ENCODE peak calls at places on chromosomes 4 and X, in nine cellular contexts. One of them, this sample, is unnamed.

GRCh38 chrX:11239230-11239629 is 54.0 kb upstream of the AMELX start:
- DNase-seq in activated CD4-positive, alpha-beta T cell treated with anti-CD3 and anti-CD28 coated beads, Interleukin-2, amount 50 U/mL, for 48 hours: no peak
- DNase-seq in bronchial epithelial cell: peak; percentile 82
- DNase-seq in BJ: peak; percentile 35
- DNase-seq in fibroblast of lung: peak; percentile 69
- DNase-seq in nucleus accumbens: no peak
- DNase-seq in naive B cell: no peak
- DNase-seq in activated T-helper 1 cell treated with anti-CD3 and anti-CD28 coated beads, Interleukin-12 subunit alpha, Interleukin-12 subunit beta, Interleukin-2, Interleukin-4 antibody, amounts not matched to agents 30 ng/mL and 10 ng/mL and 1 ng/mL, durations not matched to agents 14 hours and 24 hours and 36 hours: no peak
- DNase-seq in DND-41: no peak
- DNase-seq in this sample: no peak

GRCh38 chr4:128528793-128529553 is 241.4 kb upstream of the PGRMC2 start:
- DNase-seq in bronchial epithelial cell: peak; percentile 97
- DNase-seq in DND-41: no peak
- DNase-seq in naive B cell: no peak
- DNase-seq in activated CD4-positive, alpha-beta T cell treated with anti-CD3 and anti-CD28 coated beads, Interleukin-2, amount 50 U/mL, for 48 hours: no peak
- DNase-seq in BJ: peak; percentile 98
- DNase-seq in activated T-helper 1 cell treated with anti-CD3 and anti-CD28 coated beads, Interleukin-12 subunit alpha, Interleukin-12 subunit beta, Interleukin-2, Interleukin-4 antibody, amounts not matched to agents 30 ng/mL and 10 ng/mL and 1 ng/mL, durations not matched to agents 14 hours and 24 hours and 36 hours: no peak
- DNase-seq in nucleus accumbens: no peak
- DNase-seq in fibroblast of lung: peak; percentile 100
- DNase-seq in this sample: no peak

GRCh38 chr4:22607382-22607781 is 85.4 kb upstream of the GBA3 start:
- DNase-seq in BJ: no peak
- DNase-seq in bronchial epithelial cell: peak; percentile 43
- DNase-seq in naive B cell: peak; percentile 1
- DNase-seq in activated T-helper 1 cell treated with anti-CD3 and anti-CD28 coated beads, Interleukin-12 subunit alpha, Interleukin-12 subunit beta, Interleukin-2, Interleukin-4 antibody, amounts not matched to agents 30 ng/mL and 10 ng/mL and 1 ng/mL, durations not matched to agents 14 hours and 24 hours and 36 hours: peak; percentile 11
- DNase-seq in fibroblast of lung: peak; percentile 41
- DNase-seq in nucleus accumbens: peak; percentile 24
- DNase-seq in DND-41: peak; percentile 76
- DNase-seq in activated CD4-positive, alpha-beta T cell treated with anti-CD3 and anti-CD28 coated beads, Interleukin-2, amount 50 U/mL, for 48 hours: peak; percentile 18
- DNase-seq in this sample: no peak

GRCh38 chr4:39067451-39067850 is 5.4 kb downstream of the KLHL5 start:
- DNase-seq in activated CD4-positive, alpha-beta T cell treated with anti-CD3 and anti-CD28 coated beads, Interleukin-2, amount 50 U/mL, for 48 hours: no peak
- DNase-seq in naive B cell: no peak
- DNase-seq in BJ: no peak
- DNase-seq in activated T-helper 1 cell treated with anti-CD3 and anti-CD28 coated beads, Interleukin-12 subunit alpha, Interleukin-12 subunit beta, Interleukin-2, Interleukin-4 antibody, amounts not matched to agents 30 ng/mL and 10 ng/mL and 1 ng/mL, durations not matched to agents 14 hours and 24 hours and 36 hours: no peak
- DNase-seq in fibroblast of lung: peak; percentile 64
- DNase-seq in DND-41: no peak
- DNase-seq in bronchial epithelial cell: no peak
- DNase-seq in nucleus accumbens: no peak
- DNase-seq in this sample: no peak

GRCh38 chr4:97262769-97263168 is 880.5 kb downstream of the STPG2 start:
- DNase-seq in BJ: no peak
- DNase-seq in DND-41: no peak
- DNase-seq in activated CD4-positive, alpha-beta T cell treated with anti-CD3 and anti-CD28 coated beads, Interleukin-2, amount 50 U/mL, for 48 hours: no peak
- DNase-seq in activated T-helper 1 cell treated with anti-CD3 and anti-CD28 coated beads, Interleukin-12 subunit alpha, Interleukin-12 subunit beta, Interleukin-2, Interleukin-4 antibody, amounts not matched to agents 30 ng/mL and 10 ng/mL and 1 ng/mL, durations not matched to agents 14 hours and 24 hours and 36 hours: no peak
- DNase-seq in nucleus accumbens: no peak
- DNase-seq in fibroblast of lung: no peak
- DNase-seq in naive B cell: no peak
- DNase-seq in bronchial epithelial cell: no peak
- DNase-seq in this sample: no peak

GRCh38 chr4:142743071-142743825 is 102.9 kb downstream of the INPP4B start:
- DNase-seq in DND-41: no peak
- DNase-seq in naive B cell: no peak
- DNase-seq in bronchial epithelial cell: peak; percentile 46
- DNase-seq in BJ: no peak
- DNase-seq in activated T-helper 1 cell treated with anti-CD3 and anti-CD28 coated beads, Interleukin-12 subunit alpha, Interleukin-12 subunit beta, Interleukin-2, Interleukin-4 antibody, amounts not matched to agents 30 ng/mL and 10 ng/mL and 1 ng/mL, durations not matched to agents 14 hours and 24 hours and 36 hours: no peak
- DNase-seq in fibroblast of lung: peak; percentile 83
- DNase-seq in activated CD4-positive, alpha-beta T cell treated with anti-CD3 and anti-CD28 coated beads, Interleukin-2, amount 50 U/mL, for 48 hours: no peak
- DNase-seq in nucleus accumbens: no peak
- DNase-seq in this sample: no peak

GRCh38 chr4:138757432-138757831 is 258.1 kb upstream of the NOCT start:
- DNase-seq in nucleus accumbens: no peak
- DNase-seq in DND-41: no peak
- DNase-seq in naive B cell: no peak
- DNase-seq in activated T-helper 1 cell treated with anti-CD3 and anti-CD28 coated beads, Interleukin-12 subunit alpha, Interleukin-12 subunit beta, Interleukin-2, Interleukin-4 antibody, amounts not matched to agents 30 ng/mL and 10 ng/mL and 1 ng/mL, durations not matched to agents 14 hours and 24 hours and 36 hours: no peak
- DNase-seq in fibroblast of lung: no peak
- DNase-seq in BJ: no peak
- DNase-seq in bronchial epithelial cell: no peak
- DNase-seq in activated CD4-positive, alpha-beta T cell treated with anti-CD3 and anti-CD28 coated beads, Interleukin-2, amount 50 U/mL, for 48 hours: no peak
- DNase-seq in this sample: no peak

GRCh38 chr4:162475221-162475620 is 311.4 kb upstream of the FSTL5 start:
- DNase-seq in activated CD4-positive, alpha-beta T cell treated with anti-CD3 and anti-CD28 coated beads, Interleukin-2, amount 50 U/mL, for 48 hours: no peak
- DNase-seq in activated T-helper 1 cell treated with anti-CD3 and anti-CD28 coated beads, Interleukin-12 subunit alpha, Interleukin-12 subunit beta, Interleukin-2, Interleukin-4 antibody, amounts not matched to agents 30 ng/mL and 10 ng/mL and 1 ng/mL, durations not matched to agents 14 hours and 24 hours and 36 hours: no peak
- DNase-seq in nucleus accumbens: no peak
- DNase-seq in fibroblast of lung: peak; percentile 38
- DNase-seq in DND-41: no peak
- DNase-seq in bronchial epithelial cell: no peak
- DNase-seq in naive B cell: no peak
- DNase-seq in BJ: no peak
- DNase-seq in this sample: no peak

GRCh38 chrX:136425996-136426395 is 61.8 kb upstream of the BRS3 start:
- DNase-seq in activated CD4-positive, alpha-beta T cell treated with anti-CD3 and anti-CD28 coated beads, Interleukin-2, amount 50 U/mL, for 48 hours: no peak
- DNase-seq in BJ: no peak
- DNase-seq in DND-41: no peak
- DNase-seq in activated T-helper 1 cell treated with anti-CD3 and anti-CD28 coated beads, Interleukin-12 subunit alpha, Interleukin-12 subunit beta, Interleukin-2, Interleukin-4 antibody, amounts not matched to agents 30 ng/mL and 10 ng/mL and 1 ng/mL, durations not matched to agents 14 hours and 24 hours and 36 hours: no peak
- DNase-seq in naive B cell: no peak
- DNase-seq in fibroblast of lung: no peak
- DNase-seq in nucleus accumbens: no peak
- DNase-seq in bronchial epithelial cell: no peak
- DNase-seq in this sample: no peak

GRCh38 chrX:37348237-37349130 is 680 bp upstream of the PRRG1 start:
- DNase-seq in activated T-helper 1 cell treated with anti-CD3 and anti-CD28 coated beads, Interleukin-12 subunit alpha, Interleukin-12 subunit beta, Interleukin-2, Interleukin-4 antibody, amounts not matched to agents 30 ng/mL and 10 ng/mL and 1 ng/mL, durations not matched to agents 14 hours and 24 hours and 36 hours: no peak
- DNase-seq in nucleus accumbens: no peak
- DNase-seq in DND-41: no peak
- DNase-seq in BJ: peak; percentile 27
- DNase-seq in bronchial epithelial cell: no peak
- DNase-seq in fibroblast of lung: peak; percentile 41
- DNase-seq in naive B cell: no peak
- DNase-seq in activated CD4-positive, alpha-beta T cell treated with anti-CD3 and anti-CD28 coated beads, Interleukin-2, amount 50 U/mL, for 48 hours: no peak
- DNase-seq in this sample: no peak

GRCh38 chrX:74280759-74281158 is 23.2 kb upstream of the ZCCHC13 start:
- DNase-seq in DND-41: no peak
- DNase-seq in nucleus accumbens: no peak
- DNase-seq in activated CD4-positive, alpha-beta T cell treated with anti-CD3 and anti-CD28 coated beads, Interleukin-2, amount 50 U/mL, for 48 hours: no peak
- DNase-seq in naive B cell: no peak
- DNase-seq in fibroblast of lung: no peak
- DNase-seq in activated T-helper 1 cell treated with anti-CD3 and anti-CD28 coated beads, Interleukin-12 subunit alpha, Interleukin-12 subunit beta, Interleukin-2, Interleukin-4 antibody, amounts not matched to agents 30 ng/mL and 10 ng/mL and 1 ng/mL, durations not matched to agents 14 hours and 24 hours and 36 hours: no peak
- DNase-seq in BJ: no peak
- DNase-seq in bronchial epithelial cell: no peak
- DNase-seq in this sample: no peak

GRCh38 chr4:7261174-7261573 is 68.8 kb downstream of the SORCS2 start:
- DNase-seq in nucleus accumbens: no peak
- DNase-seq in bronchial epithelial cell: no peak
- DNase-seq in DND-41: no peak
- DNase-seq in activated T-helper 1 cell treated with anti-CD3 and anti-CD28 coated beads, Interleukin-12 subunit alpha, Interleukin-12 subunit beta, Interleukin-2, Interleukin-4 antibody, amounts not matched to agents 30 ng/mL and 10 ng/mL and 1 ng/mL, durations not matched to agents 14 hours and 24 hours and 36 hours: no peak
- DNase-seq in activated CD4-positive, alpha-beta T cell treated with anti-CD3 and anti-CD28 coated beads, Interleukin-2, amount 50 U/mL, for 48 hours: no peak
- DNase-seq in BJ: no peak
- DNase-seq in fibroblast of lung: peak; percentile 40
- DNase-seq in naive B cell: no peak
- DNase-seq in this sample: no peak

GRCh38 chr4:138959421-138959820 is 56.2 kb upstream of the NOCT start:
- DNase-seq in fibroblast of lung: peak; percentile 31
- DNase-seq in BJ: no peak
- DNase-seq in nucleus accumbens: no peak
- DNase-seq in bronchial epithelial cell: no peak
- DNase-seq in activated CD4-positive, alpha-beta T cell treated with anti-CD3 and anti-CD28 coated beads, Interleukin-2, amount 50 U/mL, for 48 hours: no peak
- DNase-seq in DND-41: no peak
- DNase-seq in naive B cell: no peak
- DNase-seq in activated T-helper 1 cell treated with anti-CD3 and anti-CD28 coated beads, Interleukin-12 subunit alpha, Interleukin-12 subunit beta, Interleukin-2, Interleukin-4 antibody, amounts not matched to agents 30 ng/mL and 10 ng/mL and 1 ng/mL, durations not matched to agents 14 hours and 24 hours and 36 hours: no peak
- DNase-seq in this sample: no peak

GRCh38 chr4:105978684-105979296 is 83.5 kb downstream of the NPNT start:
- DNase-seq in activated CD4-positive, alpha-beta T cell treated with anti-CD3 and anti-CD28 coated beads, Interleukin-2, amount 50 U/mL, for 48 hours: no peak
- DNase-seq in naive B cell: no peak
- DNase-seq in BJ: peak; percentile 23
- DNase-seq in activated T-helper 1 cell treated with anti-CD3 and anti-CD28 coated beads, Interleukin-12 subunit alpha, Interleukin-12 subunit beta, Interleukin-2, Interleukin-4 antibody, amounts not matched to agents 30 ng/mL and 10 ng/mL and 1 ng/mL, durations not matched to agents 14 hours and 24 hours and 36 hours: no peak
- DNase-seq in nucleus accumbens: no peak
- DNase-seq in bronchial epithelial cell: peak; percentile 81
- DNase-seq in fibroblast of lung: peak; percentile 62
- DNase-seq in DND-41: no peak
- DNase-seq in this sample: no peak

GRCh38 chr4:22514001-22514400 is 1.9 kb downstream of the ADGRA3 start:
- DNase-seq in bronchial epithelial cell: no peak
- DNase-seq in DND-41: no peak
- DNase-seq in activated T-helper 1 cell treated with anti-CD3 and anti-CD28 coated beads, Interleukin-12 subunit alpha, Interleukin-12 subunit beta, Interleukin-2, Interleukin-4 antibody, amounts not matched to agents 30 ng/mL and 10 ng/mL and 1 ng/mL, durations not matched to agents 14 hours and 24 hours and 36 hours: no peak
- DNase-seq in nucleus accumbens: no peak
- DNase-seq in fibroblast of lung: peak; percentile 87
- DNase-seq in BJ: no peak
- DNase-seq in naive B cell: no peak
- DNase-seq in activated CD4-positive, alpha-beta T cell treated with anti-CD3 and anti-CD28 coated beads, Interleukin-2, amount 50 U/mL, for 48 hours: no peak
- DNase-seq in this sample: no peak

GRCh38 chrX:154490021-154490413 is 412 bp downstream of the SLC10A3 start:
- DNase-seq in activated T-helper 1 cell treated with anti-CD3 and anti-CD28 coated beads, Interleukin-12 subunit alpha, Interleukin-12 subunit beta, Interleukin-2, Interleukin-4 antibody, amounts not matched to agents 30 ng/mL and 10 ng/mL and 1 ng/mL, durations not matched to agents 14 hours and 24 hours and 36 hours: no peak
- DNase-seq in nucleus accumbens: no peak
- DNase-seq in BJ: no peak
- DNase-seq in DND-41: peak; percentile 30
- DNase-seq in naive B cell: no peak
- DNase-seq in activated CD4-positive, alpha-beta T cell treated with anti-CD3 and anti-CD28 coated beads, Interleukin-2, amount 50 U/mL, for 48 hours: peak; percentile 23
- DNase-seq in bronchial epithelial cell: peak; percentile 26
- DNase-seq in fibroblast of lung: peak; percentile 49
- DNase-seq in this sample: no peak

GRCh38 chr4:34181311-34181808 is 2063.0 kb downstream of the ARAP2 start:
- DNase-seq in naive B cell: no peak
- DNase-seq in bronchial epithelial cell: peak; percentile 97
- DNase-seq in BJ: peak; percentile 84
- DNase-seq in fibroblast of lung: peak; percentile 90
- DNase-seq in DND-41: no peak
- DNase-seq in nucleus accumbens: no peak
- DNase-seq in activated T-helper 1 cell treated with anti-CD3 and anti-CD28 coated beads, Interleukin-12 subunit alpha, Interleukin-12 subunit beta, Interleukin-2, Interleukin-4 antibody, amounts not matched to agents 30 ng/mL and 10 ng/mL and 1 ng/mL, durations not matched to agents 14 hours and 24 hours and 36 hours: no peak
- DNase-seq in activated CD4-positive, alpha-beta T cell treated with anti-CD3 and anti-CD28 coated beads, Interleukin-2, amount 50 U/mL, for 48 hours: no peak
- DNase-seq in this sample: no peak

GRCh38 chrX:72620550-72621145 is 48.0 kb upstream of the HDAC8 start:
- DNase-seq in nucleus accumbens: no peak
- DNase-seq in bronchial epithelial cell: peak; percentile 89
- DNase-seq in fibroblast of lung: peak; percentile 89
- DNase-seq in BJ: peak; percentile 27
- DNase-seq in naive B cell: no peak
- DNase-seq in activated T-helper 1 cell treated with anti-CD3 and anti-CD28 coated beads, Interleukin-12 subunit alpha, Interleukin-12 subunit beta, Interleukin-2, Interleukin-4 antibody, amounts not matched to agents 30 ng/mL and 10 ng/mL and 1 ng/mL, durations not matched to agents 14 hours and 24 hours and 36 hours: peak; percentile 4
- DNase-seq in DND-41: no peak
- DNase-seq in activated CD4-positive, alpha-beta T cell treated with anti-CD3 and anti-CD28 coated beads, Interleukin-2, amount 50 U/mL, for 48 hours: peak; percentile 36
- DNase-seq in this sample: no peak

GRCh38 chr4:145047151-145047550 is 50.8 kb downstream of the ANAPC10 start:
- DNase-seq in BJ: no peak
- DNase-seq in nucleus accumbens: no peak
- DNase-seq in bronchial epithelial cell: no peak
- DNase-seq in fibroblast of lung: peak; percentile 38
- DNase-seq in activated T-helper 1 cell treated with anti-CD3 and anti-CD28 coated beads, Interleukin-12 subunit alpha, Interleukin-12 subunit beta, Interleukin-2, Interleukin-4 antibody, amounts not matched to agents 30 ng/mL and 10 ng/mL and 1 ng/mL, durations not matched to agents 14 hours and 24 hours and 36 hours: no peak
- DNase-seq in DND-41: no peak
- DNase-seq in activated CD4-positive, alpha-beta T cell treated with anti-CD3 and anti-CD28 coated beads, Interleukin-2, amount 50 U/mL, for 48 hours: no peak
- DNase-seq in naive B cell: no peak
- DNase-seq in this sample: no peak

GRCh38 chrX:77785400-77785745 is 643 bp downstream of the ATRX start:
- DNase-seq in naive B cell: no peak
- DNase-seq in fibroblast of lung: peak; percentile 16
- DNase-seq in nucleus accumbens: peak; percentile 20
- DNase-seq in DND-41: no peak
- DNase-seq in activated CD4-positive, alpha-beta T cell treated with anti-CD3 and anti-CD28 coated beads, Interleukin-2, amount 50 U/mL, for 48 hours: no peak
- DNase-seq in activated T-helper 1 cell treated with anti-CD3 and anti-CD28 coated beads, Interleukin-12 subunit alpha, Interleukin-12 subunit beta, Interleukin-2, Interleukin-4 antibody, amounts not matched to agents 30 ng/mL and 10 ng/mL and 1 ng/mL, durations not matched to agents 14 hours and 24 hours and 36 hours: no peak
- DNase-seq in bronchial epithelial cell: peak; percentile 3
- DNase-seq in BJ: no peak
- DNase-seq in this sample: no peak

GRCh38 chrX:34557733-34558132 is 99.4 kb downstream of the TMEM47 start:
- DNase-seq in naive B cell: no peak
- DNase-seq in fibroblast of lung: no peak
- DNase-seq in activated T-helper 1 cell treated with anti-CD3 and anti-CD28 coated beads, Interleukin-12 subunit alpha, Interleukin-12 subunit beta, Interleukin-2, Interleukin-4 antibody, amounts not matched to agents 30 ng/mL and 10 ng/mL and 1 ng/mL, durations not matched to agents 14 hours and 24 hours and 36 hours: no peak
- DNase-seq in bronchial epithelial cell: no peak
- DNase-seq in DND-41: no peak
- DNase-seq in activated CD4-positive, alpha-beta T cell treated with anti-CD3 and anti-CD28 coated beads, Interleukin-2, amount 50 U/mL, for 48 hours: no peak
- DNase-seq in BJ: no peak
- DNase-seq in nucleus accumbens: no peak
- DNase-seq in this sample: no peak

GRCh38 chrX:1519022-1519497 is 17.9 kb downstream of the P2RY8 start:
- DNase-seq in DND-41: no peak
- DNase-seq in BJ: no peak
- DNase-seq in nucleus accumbens: no peak
- DNase-seq in bronchial epithelial cell: no peak
- DNase-seq in naive B cell: no peak
- DNase-seq in activated T-helper 1 cell treated with anti-CD3 and anti-CD28 coated beads, Interleukin-12 subunit alpha, Interleukin-12 subunit beta, Interleukin-2, Interleukin-4 antibody, amounts not matched to agents 30 ng/mL and 10 ng/mL and 1 ng/mL, durations not matched to agents 14 hours and 24 hours and 36 hours: no peak
- DNase-seq in fibroblast of lung: no peak
- DNase-seq in activated CD4-positive, alpha-beta T cell treated with anti-CD3 and anti-CD28 coated beads, Interleukin-2, amount 50 U/mL, for 48 hours: no peak
- DNase-seq in this sample: no peak

This sample was measured in stimulated activated CD8-positive, alpha-beta memory T cell treated with anti-CD3 and anti-CD28 coated beads, Interleukin-15, amount 100 ng/mL, for 24 hours.